ENCODE peak calls at places on chromosomes 12 and 14, in ten cellular contexts. K is OCI-LY7; Y is CD8-positive, alpha-beta T cell; C is ovary; O is neuronal stem cell; P is GM23338; V is K562; L is mesendoderm; H is right lobe of liver; Q is A549. R is an unnamed sample. For H3K4me1, the result is how much of the 10 kb centered on the place peaks cover.

GRCh38 chr12:112190626-112191025 is 65.3 kb downstream of the TRAFD1 start:
- DNase-seq in K (no peak), Y (no peak), C (no peak), O (no peak), P (no peak), V (no peak), L (no peak), H (no peak), Q (no peak), R (no peak)

GRCh38 chr12:106297681-106298080 is 4.9 kb upstream of the TCP11L2 start:
- DNase-seq in K (peak), Y (no peak), C (no peak), O (no peak), P (peak), V (no peak), L (peak), H (no peak), Q (no peak), R (no peak)

GRCh38 chr14:64503434-64504309 is at the start of gene ZBTB25:
- DNase-seq in K (peak), Y (peak), C (peak), O (peak), P (peak), V (peak), L (peak), H (peak), Q (peak), R (peak)

GRCh38 chr12:62191747-62192485 is 68.3 kb upstream of the USP15 start:
- DNase-seq in K (no peak), Y (peak), C (peak), O (no peak), P (peak), V (no peak), L (peak), H (peak), Q (no peak), R (peak)

GRCh38 chr12:41919526-41920305 is 225.0 kb downstream of the GXYLT1 start:
- DNase-seq in K (no peak), Y (no peak), C (no peak), O (no peak), P (peak), V (no peak), L (no peak), H (no peak), Q (no peak), R (no peak)

GRCh38 chr12:26726956-26727355 is 106.0 kb downstream of the ITPR2 start:
- DNase-seq in K (no peak), Y (no peak), C (no peak), O (no peak), P (no peak), V (no peak), L (no peak), H (no peak), Q (no peak), R (no peak)

GRCh38 chr12:80099259-80099658 is at the start of gene OTOGL:
- DNase-seq in K (no peak), Y (no peak), C (no peak), O (no peak), P (no peak), V (no peak), L (no peak), H (no peak), Q (no peak), R (no peak)

GRCh38 chr12:115160290-115161108 is 476.5 kb upstream of the TBX3 start:
- DNase-seq in K (no peak), Y (no peak), C (no peak), O (no peak), P (no peak), V (no peak), L (no peak), H (no peak), Q (no peak), R (no peak)

GRCh38 chr14:24325963-24326362 is 8.9 kb downstream of the ADCY4 start:
- DNase-seq in K (no peak), Y (no peak), C (no peak), O (no peak), P (no peak), V (no peak), L (no peak), H (no peak), Q (no peak), R (peak)

GRCh38 chr12:91613223-91613779 is 430.7 kb upstream of the DCN start:
- DNase-seq in K (no peak), Y (no peak), C (no peak), O (no peak), P (no peak), V (no peak), L (no peak), H (no peak), Q (no peak), R (no peak)

GRCh38 chr12:109880938-109881337 is 597 bp upstream of the GLTP start:
- DNase-seq in K (no peak), Y (no peak), C (no peak), O (no peak), P (peak), V (no peak), L (peak), H (no peak), Q (no peak), R (no peak)
- H3K27ac ChIP-seq in K (no peak), Y (peak), C (no peak), O (no peak), P (peak), V (no peak), L (peak), H (no peak), Q (peak), R (peak)

GRCh38 chr12:121799175-121799841 is 4.5 kb upstream of the SETD1B start:
- DNase-seq in K (peak), Y (peak), C (peak), O (no peak), P (peak), V (peak), L (peak), H (peak), Q (peak), R (peak)
- H3K4me1 ChIP-seq in K (half or more), Y (under half), C (under half), O (under half), P (under half), V (under half), L (under half), H (under half), Q (half or more), R (half or more)

DNA sequence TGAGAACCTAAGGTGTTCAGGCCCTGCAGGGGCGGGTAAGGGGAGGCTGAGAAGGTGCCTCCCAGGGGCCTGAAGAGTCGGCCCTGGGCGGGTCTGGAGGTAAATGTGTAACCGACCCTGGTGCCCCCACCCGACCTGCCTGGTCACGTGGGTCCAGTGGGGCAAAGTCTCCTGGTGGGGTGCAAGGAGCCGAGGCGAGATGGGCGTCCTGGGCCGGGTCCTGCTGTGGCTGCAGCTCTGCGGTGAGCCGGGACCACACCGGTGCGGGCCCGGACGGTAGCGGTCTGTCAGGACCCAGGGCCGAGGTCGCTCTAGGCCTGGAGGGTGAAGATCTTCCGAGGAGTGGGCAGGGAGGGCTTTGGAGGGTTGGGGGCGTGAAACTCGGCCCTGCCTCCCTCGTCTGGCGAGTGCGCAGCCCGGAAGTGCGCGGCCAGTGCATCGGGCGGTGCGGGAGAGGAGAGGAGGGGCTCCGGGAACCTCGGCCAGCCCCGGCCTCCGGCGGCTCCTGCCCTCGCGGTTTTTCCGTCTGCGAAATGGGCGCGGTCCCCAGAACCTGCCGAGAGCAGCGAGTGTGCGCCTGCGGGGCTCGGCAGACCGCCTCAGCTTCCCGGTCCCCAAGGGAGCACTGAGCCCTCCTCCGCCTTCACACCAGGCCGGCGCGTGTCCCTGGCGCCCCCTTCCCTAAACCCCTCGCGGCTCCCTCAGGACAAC is at the start of gene AMN:
- DNase-seq in K (no peak), Y (no peak), C (no peak), O (no peak), P (peak), V (peak), L (no peak), H (no peak), Q (peak), R (peak)
- H3K27ac ChIP-seq in K (no peak), Y (no peak), C (no peak), O (no peak), P (no peak), V (no peak), L (no peak), H (no peak), Q (peak), R (no peak)

GRCh38 chr14:76056128-76056527 is 70.6 kb downstream of the IFT43 start:
- DNase-seq in K (peak), Y (no peak), C (no peak), O (no peak), P (peak), V (peak), L (peak), H (no peak), Q (peak), R (no peak)

GRCh38 chr14:76053576-76054369 is 68.2 kb downstream of the IFT43 start:
- DNase-seq in K (no peak), Y (no peak), C (no peak), O (no peak), P (no peak), V (no peak), L (no peak), H (no peak), Q (no peak), R (no peak)

GRCh38 chr14:76055330-76055729 is 69.8 kb downstream of the IFT43 start:
- DNase-seq in K (no peak), Y (no peak), C (no peak), O (no peak), P (no peak), V (no peak), L (no peak), H (no peak), Q (no peak), R (no peak)

DNA sequence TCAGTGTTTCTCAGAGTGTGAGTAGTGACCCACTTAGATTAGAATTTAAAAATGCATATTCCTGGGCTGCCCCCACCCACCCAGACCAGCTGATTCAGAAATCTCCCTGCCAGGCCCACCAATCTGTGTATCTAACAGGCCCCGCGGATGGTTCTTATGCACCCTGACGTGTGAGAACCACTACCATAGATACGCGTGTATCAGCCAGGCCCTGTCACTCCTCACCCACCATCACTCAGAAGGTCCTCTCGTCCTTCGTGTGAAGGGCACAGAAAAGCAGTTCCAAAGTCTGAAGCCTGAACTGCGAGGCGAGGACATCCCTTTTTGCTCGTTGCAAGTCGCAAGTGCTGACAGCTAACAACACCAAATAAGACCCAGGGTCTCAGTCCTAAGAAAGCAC is 72.4 kb downstream of the IFT43 start:
- DNase-seq in K (no peak), Y (no peak), C (no peak), O (no peak), P (no peak), V (no peak), L (no peak), H (no peak), Q (no peak), R (no peak)
- H3K4me1 ChIP-seq in K (under half), Y (under half), C (under half), O (under half), P (under half), V (under half), L (under half), H (under half), Q (under half), R (under half)

GRCh38 chr14:104709387-104710019 is 14.5 kb upstream of the ADSS1 start:
- DNase-seq in K (no peak), Y (no peak), C (no peak), O (no peak), P (no peak), V (no peak), L (no peak), H (no peak), Q (no peak), R (no peak)
- H3K27ac ChIP-seq in K (no peak), Y (no peak), C (no peak), O (no peak), P (no peak), V (no peak), L (no peak), H (no peak), Q (no peak), R (no peak)

R was measured in lower lobe of right lung.